ENCODE peak calls at places on chromosomes 4 and X, in four cellular contexts. Z is coronary artery, L is GM23338, W is endothelial cell of umbilical vein. H is an unnamed sample.
A peak's percentile ranks its signal among the peaks of the same experiment; 100 is the strongest.

GRCh38 chr4:174318829-174319764 is 35.4 kb downstream of the CEP44 start:
- DNase-seq in L (peak; percentile 69), W (peak; percentile 45), Z (no peak), H (no peak)

GRCh38 chrX:153635788-153636668 is 11.0 kb upstream of the DUSP9 start:
- DNase-seq in Z (no peak), W (peak; percentile 30), L (peak; percentile 77), H (no peak)

GRCh38 chr4:101981756-101982155 is 191.2 kb downstream of the BANK1 start:
- DNase-seq in L (peak; percentile 11), W (no peak), Z (no peak), H (no peak)

GRCh38 chr4:16516796-16517413 is 290.6 kb upstream of the TAPT1 start:
- DNase-seq in Z (no peak), L (peak; percentile 51), W (peak; percentile 76), H (no peak)

GRCh38 chr4:118973295-118973694 is 84.6 kb downstream of the SYNPO2 start:
- DNase-seq in Z (no peak), L (no peak), W (no peak), H (no peak)

GRCh38 chrX:102546818-102547493 is 30.4 kb upstream of the TMSB15A start:
- DNase-seq in Z (no peak), W (no peak), L (no peak), H (no peak)

GRCh38 chrX:131812847-131813825 is 210.0 kb upstream of the STK26 start:
- DNase-seq in W (peak; percentile 49), Z (no peak), L (no peak), H (no peak)

GRCh38 chrX:17025903-17026302 is 79.4 kb downstream of the REPS2 start:
- DNase-seq in Z (no peak), W (no peak), L (no peak), H (no peak)

GRCh38 chr4:28686618-28687017 is 1826.0 kb downstream of the STIM2 start:
- DNase-seq in L (peak; percentile 77), W (peak; percentile 2), Z (no peak), H (no peak)

GRCh38 chrX:45935408-45935807 is 609.8 kb downstream of the ZNF674 start:
- DNase-seq in W (no peak), L (no peak), Z (no peak), H (no peak)

GRCh38 chr4:139921551-139922184 is 232.3 kb downstream of the MAML3 start:
- DNase-seq in Z (no peak), W (peak; percentile 41), L (no peak), H (no peak)

GRCh38 chrX:134423606-134424005 is 36.4 kb upstream of the HPRT1 start:
- DNase-seq in W (peak; percentile 35), Z (no peak), L (no peak), H (no peak)

GRCh38 chr4:110624904-110625494 is 2.1 kb upstream of the PITX2 start:
- DNase-seq in Z (no peak), L (no peak), W (no peak), H (no peak)

GRCh38 chr4:161280929-161281328 is 882.9 kb downstream of the FSTL5 start:
- DNase-seq in L (no peak), W (no peak), Z (no peak), H (no peak)

GRCh38 chr4:140168936-140169335 is 15.0 kb upstream of the MAML3 start:
- DNase-seq in W (no peak), Z (no peak), L (no peak), H (no peak)

GRCh38 chr4:13196721-13197120 is 287.4 kb downstream of the RAB28 start:
- DNase-seq in L (no peak), Z (no peak), W (no peak), H (no peak)

GRCh38 chrX:3743821-3744439 is 30.5 kb upstream of the PRKX start:
- DNase-seq in L (no peak), W (no peak), Z (no peak), H (no peak)

GRCh38 chr4:53960843-53961242 is 103.6 kb downstream of the CHIC2 start:
- DNase-seq in Z (no peak), L (no peak), W (no peak), H (no peak)

GRCh38 chr4:109879636-109880314 is 31.9 kb downstream of the LRIT3 start:
- DNase-seq in Z (no peak), W (no peak), L (no peak), H (no peak)

GRCh38 chr4:156656911-156657310 is 314.7 kb downstream of the PDGFC start:
- DNase-seq in Z (no peak), L (no peak), W (no peak), H (no peak)

GRCh38 chr4:8173641-8174242 is 15.1 kb upstream of the ABLIM2 start:
- DNase-seq in W (no peak), Z (no peak), L (no peak), H (no peak)

GRCh38 chrX:57451426-57452020 is 140.3 kb upstream of the ZXDB start:
- DNase-seq in L (no peak), Z (no peak), W (peak; percentile 86), H (no peak)

DNA sequence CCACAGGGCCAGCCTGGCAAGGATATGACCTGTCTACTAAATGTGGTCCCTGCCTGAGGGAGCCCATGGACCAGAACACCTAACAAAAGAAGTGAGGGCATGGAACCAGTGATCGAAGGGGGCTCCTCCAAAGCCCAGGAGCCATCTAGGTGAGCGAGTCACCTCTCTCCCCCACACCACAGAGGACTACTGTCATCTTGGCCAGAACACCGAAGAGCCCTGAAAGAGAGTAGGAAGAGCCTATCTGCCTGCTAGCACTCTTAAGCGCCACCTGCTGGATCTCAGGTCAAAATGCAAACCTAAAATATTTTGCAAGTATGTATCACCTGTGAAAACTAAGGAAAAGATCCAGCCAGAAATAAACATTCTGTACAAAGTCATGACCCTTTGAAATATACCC is 137.9 kb upstream of the ZXDB start:
- DNase-seq in W (peak; percentile 36), L (peak; percentile 54), Z (no peak), H (no peak)
- TF ChIP-seq CTCF in W (peak; percentile 44), L (peak; percentile 62), Z (no peak), H (no peak)

GRCh38 chr4:185713272-185713671 is 98.7 kb downstream of the SORBS2 start:
- DNase-seq in Z (no peak), L (no peak), W (peak; percentile 86), H (no peak)
- TF ChIP-seq CTCF in Z (no peak), L (no peak), W (no peak), H (no peak)

GRCh38 chrX:20253232-20253543 is 13.5 kb downstream of the RPS6KA3 start:
- DNase-seq in W (peak; percentile 6), L (no peak), Z (no peak), H (no peak)
- TF ChIP-seq CTCF in W (no peak), L (no peak), Z (no peak), H (no peak)

GRCh38 chrX:137151403-137151802 is 117.6 kb upstream of the GPR101 start:
- DNase-seq in Z (no peak), W (no peak), L (peak; percentile 41), H (no peak)
- TF ChIP-seq CTCF in Z (no peak), W (no peak), L (peak; percentile 68), H (no peak)

DNA sequence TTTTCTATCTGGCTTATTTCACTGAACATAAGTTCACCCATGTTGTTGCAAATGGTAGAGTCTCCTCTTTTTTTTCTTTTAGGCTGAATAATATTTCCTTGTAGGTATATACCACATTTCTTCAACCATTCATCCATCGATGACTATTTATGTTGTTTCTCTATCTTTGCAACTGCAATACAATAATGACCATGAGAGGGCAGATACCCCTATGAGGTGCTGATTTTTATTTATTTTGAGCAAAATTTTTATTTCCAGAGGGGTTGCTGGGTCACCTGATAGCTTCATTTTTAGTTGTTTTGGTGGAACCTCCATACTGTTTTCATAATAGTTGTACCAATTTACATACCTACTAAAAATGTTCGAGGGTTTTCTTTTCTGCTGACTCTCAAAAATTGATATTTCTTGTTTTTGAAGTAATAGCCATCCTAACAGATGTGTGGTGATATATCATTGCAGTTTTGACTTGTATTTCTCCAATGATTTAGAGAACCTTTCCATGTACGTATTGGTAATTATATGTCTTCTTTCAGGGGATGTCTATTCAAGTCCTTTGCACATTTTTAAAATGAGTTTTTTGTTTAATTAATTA is 1697.0 kb downstream of the PCDH7 start:
- DNase-seq in W (no peak), L (peak; percentile 32), Z (no peak), H (no peak)
- TF ChIP-seq CTCF in W (no peak), L (no peak), Z (no peak), H (peak; percentile 45)

DNA sequence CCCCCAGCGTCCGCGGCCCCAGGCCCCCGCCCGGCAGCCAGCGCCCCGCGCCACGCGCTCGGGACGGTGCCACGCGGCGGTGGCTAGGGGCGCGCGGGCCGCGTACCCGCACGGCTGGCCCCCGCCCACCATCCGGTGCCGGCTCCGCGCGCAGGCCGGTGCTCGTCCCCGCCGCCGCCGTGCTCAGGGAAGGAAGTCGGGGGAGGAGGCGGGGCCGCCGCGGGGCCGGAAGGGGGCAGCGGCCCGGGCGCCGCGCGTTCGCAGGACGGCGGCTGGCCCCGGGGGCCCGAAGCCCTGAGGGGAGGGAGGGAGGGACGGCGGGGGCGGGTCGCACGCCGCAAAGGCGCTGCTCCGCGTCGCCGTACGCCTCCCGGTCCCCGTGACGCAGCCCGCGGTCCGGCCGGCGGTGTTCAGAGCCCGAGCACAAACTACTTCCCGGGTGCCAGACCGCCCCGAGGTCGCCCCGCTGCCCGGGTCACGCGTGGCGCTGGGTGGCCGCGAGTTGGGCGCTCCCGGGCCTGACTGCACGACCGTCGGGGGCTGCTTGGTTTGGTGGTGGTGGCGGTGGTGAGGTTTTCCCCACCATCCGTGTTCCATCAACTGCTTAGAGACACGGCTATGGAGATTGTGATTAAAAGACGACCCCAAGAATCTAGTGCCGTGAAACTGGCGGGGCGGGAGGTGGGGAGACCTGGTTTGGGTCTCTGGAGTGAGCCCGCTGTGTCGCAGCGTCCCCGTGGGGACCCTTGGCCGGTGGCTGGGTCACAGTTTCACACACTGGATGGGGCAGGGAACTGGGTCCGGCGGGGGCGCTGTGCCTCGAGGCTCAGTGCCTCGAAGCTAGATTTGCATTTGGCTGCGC is at the start of gene DCTD:
- DNase-seq in L (peak; percentile 87), Z (peak; percentile 81), W (peak; percentile 60), H (peak; percentile 89)
- TF ChIP-seq CTCF in L (peak; percentile 54), Z (no peak), W (peak; percentile 63), H (peak; percentile 33)

GRCh38 chr4:92636038-92636825 is 332.5 kb downstream of the GRID2 start:
- DNase-seq in W (no peak), L (no peak), Z (no peak), H (no peak)

GRCh38 chr4:92646826-92647225 is 343.1 kb downstream of the GRID2 start:
- DNase-seq in L (no peak), W (no peak), Z (no peak), H (no peak)

DNA sequence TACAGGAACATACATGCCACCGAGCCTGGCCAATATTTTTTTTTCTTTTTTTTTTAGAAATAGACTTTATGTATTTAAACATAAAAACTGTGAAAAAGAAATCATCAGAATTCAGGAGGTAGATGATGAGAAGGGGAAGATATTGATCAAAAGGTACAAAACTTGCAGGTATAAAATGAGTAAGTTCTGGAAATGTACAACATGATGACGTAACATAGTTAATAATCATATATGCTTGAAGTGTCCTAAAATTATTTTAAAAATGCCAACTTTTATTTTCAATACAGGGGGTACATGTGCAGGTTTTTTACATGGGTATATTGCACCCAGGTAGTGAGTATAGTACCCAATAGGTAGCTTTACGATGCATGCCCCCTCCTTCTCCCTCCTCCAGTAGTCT is 337.6 kb downstream of the GRID2 start:
- DNase-seq in Z (no peak), L (no peak), W (no peak), H (no peak)
- TF ChIP-seq CTCF in Z (no peak), L (no peak), W (no peak), H (no peak)